ENCODE peak calls at places on chromosomes 7 and 10, in seven cellular contexts. A, D, M, U, B, N and E are unnamed samples. For H3K36me3, the result is how much of the 10 kb centered on the place peaks cover.

GRCh38 chr7:23299770-23300300 is 696 bp downstream of the MALSU1 start:
- DNase-seq in D (no peak), B (no peak), M (no peak), A (no peak), U (no peak), N (no peak), E (no peak)

GRCh38 chr10:13382759-13383753 is 35.0 kb upstream of the SEPHS1 start:
- DNase-seq in U (no peak), M (peak), N (peak), B (no peak), A (no peak), D (no peak), E (no peak)

GRCh38 chr7:73518470-73518869 is 3.6 kb downstream of the BAZ1B start:
- DNase-seq in U (no peak), B (no peak), A (no peak), D (no peak), M (no peak), N (no peak), E (no peak)

GRCh38 chr10:17643339-17643754 is 604 bp upstream of the STAM start:
- DNase-seq in N (peak), D (no peak), A (peak), M (peak), U (peak), B (peak), E (peak)

GRCh38 chr10:74337330-74338016 is 186.5 kb downstream of the ADK start:
- DNase-seq in D (no peak), B (no peak), M (no peak), U (no peak), N (no peak), A (no peak), E (no peak)

GRCh38 chr10:99667108-99667751 is 7.9 kb downstream of the ENTPD7 start:
- DNase-seq in D (no peak), B (no peak), M (no peak), U (no peak), A (no peak), N (peak), E (no peak)

GRCh38 chr10:11397980-11398580 is 213.4 kb downstream of the USP6NL start:
- DNase-seq in A (no peak), N (no peak), U (no peak), D (no peak), M (no peak), B (no peak), E (peak)

GRCh38 chr10:107919626-107920235 is 755.2 kb upstream of the SORCS1 start:
- DNase-seq in D (no peak), N (no peak), B (no peak), A (no peak), M (no peak), U (no peak), E (no peak)

GRCh38 chr10:49028639-49029038 is 86.7 kb downstream of the VSTM4 start:
- DNase-seq in D (no peak), N (no peak), U (no peak), B (no peak), A (no peak), M (no peak), E (no peak)

GRCh38 chr7:33243319-33243881 is 114.0 kb downstream of the BBS9 start:
- DNase-seq in U (no peak), N (peak), A (no peak), M (no peak), D (no peak), B (no peak), E (no peak)

GRCh38 chr7:129774871-129775694 is 163.6 kb downstream of the NRF1 start:
- DNase-seq in B (no peak), N (no peak), U (no peak), A (no peak), D (no peak), M (no peak), E (no peak)

GRCh38 chr10:93995598-93996271 is 2.0 kb downstream of the PLCE1 start:
- DNase-seq in B (no peak), D (no peak), M (no peak), N (no peak), U (no peak), A (no peak), E (no peak)

GRCh38 chr10:95273393-95274312 is 17.1 kb downstream of the PDLIM1 start:
- DNase-seq in A (no peak), M (peak), D (no peak), N (peak), B (no peak), U (peak), E (no peak)

GRCh38 chr7:47264021-47264651 is 317.8 kb downstream of the TNS3 start:
- DNase-seq in U (no peak), N (no peak), A (no peak), M (no peak), D (no peak), B (no peak), E (no peak)

GRCh38 chr10:102016416-102016815 is 39.6 kb downstream of the ARMH3 start:
- DNase-seq in N (no peak), M (no peak), D (no peak), U (no peak), A (no peak), B (no peak), E (no peak)

GRCh38 chr10:96758423-96758822 is 38.1 kb upstream of the PIK3AP1 start:
- DNase-seq in D (no peak), M (no peak), A (no peak), B (no peak), N (no peak), U (no peak), E (no peak)

GRCh38 chr10:78178940-78179339 is 145.3 kb downstream of the RPS24 start:
- DNase-seq in B (no peak), M (no peak), A (no peak), U (no peak), D (no peak), N (no peak), E (no peak)

GRCh38 chr10:69400936-69401335 is 15.8 kb downstream of the TACR2 start:
- DNase-seq in B (no peak), A (no peak), M (no peak), U (no peak), N (no peak), D (no peak), E (no peak)

GRCh38 chr10:69394020-69394419 is 22.7 kb downstream of the TACR2 start:
- DNase-seq in A (no peak), D (no peak), N (no peak), M (no peak), U (no peak), B (no peak), E (no peak)

GRCh38 chr10:69397972-69398371 is 18.7 kb downstream of the TACR2 start:
- DNase-seq in D (no peak), M (no peak), A (no peak), B (no peak), U (no peak), N (no peak), E (no peak)

GRCh38 chr10:69401416-69401815 is 15.3 kb downstream of the TACR2 start:
- DNase-seq in M (no peak), N (no peak), A (no peak), D (no peak), B (no peak), U (no peak), E (no peak)

GRCh38 chr10:69398466-69398865 is 18.3 kb downstream of the TACR2 start:
- DNase-seq in U (no peak), D (no peak), M (no peak), B (no peak), A (no peak), N (no peak), E (no peak)
- H3K27ac ChIP-seq in U (peak), D (no peak), M (no peak), B (no peak), A (no peak), N (no peak), E (peak)

GRCh38 chr10:28542728-28543127 is 9.8 kb downstream of the WAC start:
- DNase-seq in U (no peak), D (no peak), M (no peak), B (no peak), A (no peak), N (no peak), E (no peak)
- H3K36me3 ChIP-seq in U (under half), D (under half), M (under half), B (under half), A (half or more), N (under half), E (half or more)

DNA sequence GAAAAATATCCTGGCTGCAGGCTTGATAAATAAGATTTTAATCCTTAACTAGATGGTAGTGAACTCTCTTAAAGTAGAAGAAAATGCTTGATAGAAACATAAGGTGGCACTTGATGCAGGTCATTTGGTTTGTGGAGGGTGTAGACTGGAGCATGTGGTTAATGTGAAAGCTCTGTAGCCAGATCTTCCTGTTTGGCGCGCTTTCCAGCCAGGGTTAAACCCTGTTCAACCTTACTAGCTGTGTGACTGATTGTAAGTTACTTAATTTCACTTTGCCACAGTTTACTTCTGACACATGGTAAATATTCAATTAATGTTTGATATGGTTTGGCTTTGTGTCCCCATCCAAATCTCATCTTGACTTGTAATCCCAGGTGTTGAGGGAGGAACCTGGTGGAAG is 394.0 kb downstream of the REEP3 start:
- DNase-seq in A (no peak), N (no peak), M (no peak), B (no peak), U (no peak), D (no peak), E (no peak)
- H3K27ac ChIP-seq in A (no peak), N (no peak), M (no peak), B (no peak), U (no peak), D (no peak), E (no peak)

GRCh38 chr7:69817096-69817495 is 218.8 kb downstream of the AUTS2 start:
- DNase-seq in D (no peak), U (peak), A (no peak), M (no peak), N (no peak), B (no peak), E (no peak)
- H3K36me3 ChIP-seq in D (under half), U (under half), A (under half), M (under half), N (under half), B (under half), E (under half)

DNA sequence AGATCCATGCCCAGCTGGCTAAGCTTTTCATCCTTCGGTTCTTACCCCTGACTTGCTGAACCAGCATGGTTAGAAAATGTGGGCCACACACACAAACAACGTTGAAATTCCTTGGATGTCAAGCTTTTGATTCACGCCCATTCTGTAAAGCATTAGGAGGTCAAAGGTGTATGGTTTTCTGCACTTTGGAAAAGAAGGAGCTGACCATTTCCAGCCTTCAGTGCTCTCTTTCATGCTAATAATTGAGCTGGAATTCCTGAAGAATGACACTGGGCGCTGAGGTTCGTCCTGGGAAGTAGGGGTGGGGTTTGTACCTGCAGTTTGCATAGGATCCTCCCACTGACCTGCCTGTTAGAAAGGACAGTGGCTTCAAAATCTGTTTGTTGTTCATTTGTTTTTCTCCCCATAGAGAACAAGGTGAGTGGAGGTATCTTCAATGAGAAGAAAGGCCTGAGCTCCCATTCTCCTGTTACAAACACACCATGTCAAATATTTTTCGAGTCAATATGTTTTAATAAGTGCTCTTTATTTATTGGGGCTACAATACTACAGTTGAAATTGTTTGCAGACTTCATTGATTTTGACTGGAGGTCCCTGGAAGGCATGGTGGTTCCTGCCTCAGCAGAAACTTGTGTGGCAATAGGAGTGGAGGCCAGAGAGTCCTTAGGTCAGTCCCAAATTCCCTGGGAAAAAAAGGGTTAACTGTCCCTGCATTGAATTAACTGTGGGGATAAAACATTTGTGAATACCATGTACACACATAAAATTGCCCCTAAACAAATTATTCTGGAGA is 22.9 kb downstream of the KLF6 start:
- DNase-seq in D (no peak), M (no peak), U (no peak), B (no peak), N (peak), A (no peak), E (no peak)
- H3K27ac ChIP-seq in D (peak), M (no peak), U (no peak), B (no peak), N (peak), A (peak), E (no peak)

DNA sequence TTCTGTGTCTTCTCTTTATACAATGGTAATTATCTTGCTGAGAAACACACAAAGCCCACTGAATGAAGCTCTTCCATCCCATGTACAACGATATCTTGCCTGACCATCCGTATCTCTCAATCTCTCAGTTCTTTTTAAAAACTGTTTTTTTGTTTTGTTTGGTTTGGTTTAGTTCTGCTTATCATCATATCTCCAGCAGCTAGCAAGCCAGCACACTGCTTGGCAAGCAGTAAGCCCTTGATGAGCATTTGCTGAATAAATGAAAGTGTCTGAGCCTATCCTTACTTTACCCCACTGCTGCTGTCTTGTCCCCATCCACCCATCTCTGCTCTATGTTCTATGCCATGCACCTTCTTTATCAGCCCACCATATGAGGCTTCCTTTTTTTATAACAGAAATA is 34.2 kb downstream of the ITGB1 start:
- DNase-seq in B (no peak), U (no peak), D (no peak), M (no peak), A (no peak), N (no peak), E (no peak)
- H3K36me3 ChIP-seq in B (under half), U (under half), D (under half), M (under half), A (half or more), N (under half), E (half or more)